ENCODE peak calls at places on chromosomes 6 and 20, in five cellular contexts. Z, K, R, U and Y are unnamed samples.

GRCh38 chr6:130162421-130162820 is 60.3 kb downstream of the SAMD3 start:
- DNase-seq in Z (no peak), K (no peak), R (no peak), U (no peak), Y (no peak)

GRCh38 chr6:166251196-166251595 is 57.0 kb downstream of the PRR18 start:
- DNase-seq in Z (no peak), K (no peak), R (no peak), U (no peak), Y (no peak)

GRCh38 chr20:50930139-50931047 is 844 bp downstream of the ADNP start:
- DNase-seq in Z (no peak), K (no peak), R (peak; percentile 62), U (no peak), Y (peak; percentile 2)

GRCh38 chr6:153963352-153963751 is 75.7 kb upstream of the OPRM1 start:
- DNase-seq in Z (no peak), K (no peak), R (no peak), U (no peak), Y (no peak)

GRCh38 chr6:45791600-45792168 is 224.0 kb downstream of the CLIC5 start:
- DNase-seq in Z (peak; percentile 46), K (no peak), R (no peak), U (no peak), Y (no peak)

GRCh38 chr6:165511807-165512206 is 151.2 kb downstream of the PDE10A start:
- DNase-seq in Z (no peak), K (no peak), R (no peak), U (no peak), Y (no peak)

GRCh38 chr20:54107600-54108393 is 37.4 kb upstream of the BCAS1 start:
- DNase-seq in Z (no peak), K (no peak), R (no peak), U (no peak), Y (no peak)

GRCh38 chr6:83055366-83055964 is 10.2 kb downstream of the UBE3D start:
- DNase-seq in Z (peak; percentile 66), K (peak; percentile 8), R (peak; percentile 61), U (peak; percentile 40), Y (peak; percentile 45)

GRCh38 chr6:7106752-7107577 is 796 bp upstream of the RREB1 start:
- DNase-seq in Z (no peak), K (no peak), R (peak; percentile 68), U (peak; percentile 48), Y (peak; percentile 67)

GRCh38 chr20:47196091-47197081 is 160.1 kb downstream of the ZMYND8 start:
- DNase-seq in Z (peak; percentile 78), K (peak; percentile 62), R (peak; percentile 82), U (peak; percentile 83), Y (peak; percentile 48)

GRCh38 chr6:159106627-159107241 is 61.9 kb upstream of the TAGAP start:
- DNase-seq in Z (peak; percentile 71), K (peak; percentile 70), R (no peak), U (peak; percentile 83), Y (peak; percentile 95)

GRCh38 chr6:53282234-53282633 is 66.5 kb downstream of the ELOVL5 start:
- DNase-seq in Z (no peak), K (no peak), R (no peak), U (no peak), Y (no peak)

GRCh38 chr20:16563066-16563806 is 10.0 kb downstream of the KIF16B start:
- DNase-seq in Z (no peak), K (no peak), R (no peak), U (no peak), Y (no peak)

GRCh38 chr6:5290097-5290496 is 28.8 kb downstream of the FARS2 start:
- DNase-seq in Z (no peak), K (no peak), R (no peak), U (no peak), Y (no peak)

GRCh38 chr6:11653028-11653583 is 115.6 kb downstream of the TMEM170B start:
- DNase-seq in Z (peak; percentile 91), K (no peak), R (peak; percentile 64), U (no peak), Y (no peak)

GRCh38 chr20:43749734-43750294 is 23.0 kb upstream of the GTSF1L start:
- DNase-seq in Z (peak; percentile 62), K (peak; percentile 29), R (peak; percentile 84), U (peak; percentile 82), Y (peak; percentile 67)

GRCh38 chr6:155154158-155154830 is 109.5 kb upstream of the CLDN20 start:
- DNase-seq in Z (peak; percentile 74), K (no peak), R (peak; percentile 69), U (no peak), Y (no peak)

GRCh38 chr6:110345025-110345424 is 13.1 kb downstream of the METTL24 start:
- DNase-seq in Z (no peak), K (no peak), R (no peak), U (no peak), Y (no peak)

GRCh38 chr6:116476021-116476678 is 15.0 kb downstream of the CALHM6 start:
- DNase-seq in Z (no peak), K (no peak), R (no peak), U (no peak), Y (peak; percentile 23)

GRCh38 chr20:32621071-32621913 is 36.2 kb upstream of the NOL4L start:
- DNase-seq in Z (no peak), K (peak; percentile 54), R (peak; percentile 95), U (peak; percentile 95), Y (no peak)

GRCh38 chr6:39347906-39348585 is 25.5 kb upstream of the KCNK16 start:
- DNase-seq in Z (peak; percentile 73), K (peak; percentile 24), R (peak; percentile 84), U (peak; percentile 83), Y (no peak)

GRCh38 chr20:53547664-53548239 is 45.9 kb downstream of the ZNF217 start:
- DNase-seq in Z (peak; percentile 83), K (peak; percentile 42), R (peak; percentile 78), U (peak; percentile 61), Y (peak; percentile 32)

GRCh38 chr20:62907377-62908317 is 18.7 kb downstream of the DIDO1 start:
- DNase-seq in Z (no peak), K (no peak), R (no peak), U (peak; percentile 57), Y (no peak)

GRCh38 chr6:163872335-163872734 is 457.8 kb downstream of the QKI start:
- DNase-seq in Z (peak; percentile 93), K (no peak), R (no peak), U (no peak), Y (no peak)
- H3K27ac ChIP-seq in Z (no peak overlapping the region), K (no peak overlapping the region), R (no peak overlapping the region), U (no peak overlapping the region), Y (no peak overlapping the region)

GRCh38 chr6:148518371-148519156 is 175.9 kb downstream of the SASH1 start:
- DNase-seq in Z (no peak), K (no peak), R (no peak), U (no peak), Y (no peak)

GRCh38 chr6:148521158-148521557 is 178.5 kb downstream of the SASH1 start:
- DNase-seq in Z (no peak), K (no peak), R (no peak), U (no peak), Y (no peak)

GRCh38 chr6:148521586-148521985 is 178.9 kb downstream of the SASH1 start:
- DNase-seq in Z (no peak), K (no peak), R (no peak), U (no peak), Y (no peak)

GRCh38 chr6:148517518-148517917 is 174.9 kb downstream of the SASH1 start:
- DNase-seq in Z (no peak), K (no peak), R (no peak), U (no peak), Y (no peak)

GRCh38 chr6:148520109-148520841 is 177.6 kb downstream of the SASH1 start:
- DNase-seq in Z (no peak), K (no peak), R (no peak), U (no peak), Y (no peak)
- H3K27ac ChIP-seq in Z (no peak overlapping the region), K (no peak overlapping the region), R (no peak overlapping the region), U (no peak overlapping the region), Y (no peak overlapping the region)

GRCh38 chr6:33915134-33915533 is 111.3 kb upstream of the MLN start:
- DNase-seq in Z (peak; percentile 14), K (no peak), R (no peak), U (no peak), Y (no peak)

GRCh38 chr6:33918175-33918695 is 114.4 kb upstream of the MLN start:
- DNase-seq in Z (no peak), K (no peak), R (no peak), U (no peak), Y (no peak)

GRCh38 chr6:33912177-33912576 is 108.4 kb upstream of the MLN start:
- DNase-seq in Z (no peak), K (no peak), R (peak; percentile 29), U (no peak), Y (no peak)

GRCh38 chr6:33911488-33911887 is 107.7 kb upstream of the MLN start:
- DNase-seq in Z (no peak), K (no peak), R (no peak), U (no peak), Y (no peak)

GRCh38 chr6:33914519-33915120 is 110.8 kb upstream of the MLN start:
- DNase-seq in Z (no peak), K (no peak), R (no peak), U (no peak), Y (peak; percentile 50)
- H3K27ac ChIP-seq in Z (no peak overlapping the region), K (no peak overlapping the region), R (no peak overlapping the region), U (no peak overlapping the region), Y (peak overlapping the region; percentile 35)

DNA sequence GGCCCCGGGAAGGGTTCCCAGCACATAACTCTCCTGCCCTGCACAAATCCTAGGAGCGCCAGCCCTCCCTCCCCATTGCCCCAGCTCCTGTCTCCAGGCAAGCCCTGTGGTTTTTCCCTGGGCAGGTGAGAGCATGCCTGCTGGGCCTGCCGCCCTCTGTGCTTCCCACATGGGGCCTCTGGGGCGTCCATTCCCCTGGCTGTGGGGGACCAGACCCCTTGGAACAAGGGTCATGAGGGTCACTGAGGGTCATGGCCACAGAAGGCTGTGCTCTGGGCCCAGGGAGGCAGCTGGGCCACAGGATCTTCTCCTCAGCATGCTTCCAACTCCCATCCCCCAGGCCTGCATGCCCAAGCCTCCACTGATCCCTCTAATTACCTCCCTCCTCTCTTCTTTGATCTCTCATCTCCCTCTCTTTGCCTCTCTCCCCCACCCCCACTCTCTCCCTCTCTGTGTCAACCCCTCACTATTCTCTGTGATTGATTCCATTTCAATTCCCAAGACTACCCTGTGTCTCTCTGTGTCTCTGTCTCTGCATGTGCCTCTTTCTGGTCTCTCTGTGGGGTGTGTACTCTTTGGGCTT is 6.1 kb downstream of the MDFI start:
- DNase-seq in Z (no peak), K (no peak), R (no peak), U (no peak), Y (no peak)
- H3K27ac ChIP-seq in Z (no peak overlapping the region), K (no peak overlapping the region), R (no peak overlapping the region), U (no peak overlapping the region), Y (no peak overlapping the region)

GRCh38 chr6:87340230-87340629 is 4.4 kb upstream of the C6orf163 start:
- DNase-seq in Z (no peak), K (no peak), R (no peak), U (no peak), Y (no peak)
- H3K27ac ChIP-seq in Z (no peak overlapping the region), K (no peak overlapping the region), R (no peak overlapping the region), U (no peak overlapping the region), Y (no peak overlapping the region)

GRCh38 chr6:73713426-73714147 is 17.6 kb downstream of the CD109 start:
- DNase-seq in Z (peak; percentile 23), K (no peak), R (no peak), U (no peak), Y (no peak)
- H3K27ac ChIP-seq in Z (no peak overlapping the region), K (peak overlapping the region; percentile 75), R (no peak overlapping the region), U (no peak overlapping the region), Y (no peak overlapping the region)